ENCODE peak calls at places on chromosomes 16 and 17, in ten cellular contexts. Y is fibroblast of mammary gland; L is CD8-positive, alpha-beta memory T cell; P is iris pigment epithelial cell; A is anterior cingulate cortex; O is substantia nigra; C is NCI-H1930; W is HEK293T; G is stimulated activated CD8-positive, alpha-beta memory T cell treated with anti-CD3 and anti-CD28 coated beads, Interleukin-15, amount 100 ng/mL, for 24 hours; E is activated CD8-positive, alpha-beta memory T cell treated with anti-CD3 and anti-CD28 coated beads for 1 hour. M is an unnamed sample.

GRCh38 chr17:1179112-1179634 is 608 bp downstream of the ABR start:
- DNase-seq in Y (no peak), L (no peak), P (no peak), A (no peak), O (no peak), C (no peak), W (no peak), G (no peak), E (no peak), M (no peak)

GRCh38 chr17:73427198-73427597 is 115.4 kb upstream of the CDC42EP4 start:
- DNase-seq in Y (no peak), L (no peak), P (no peak), A (no peak), O (no peak), C (no peak), W (no peak), G (no peak), E (no peak), M (no peak)

GRCh38 chr16:62977876-62978275 is 941.6 kb upstream of the CDH8 start:
- DNase-seq in Y (no peak), L (no peak), P (no peak), A (no peak), O (no peak), C (no peak), W (no peak), G (no peak), E (no peak), M (no peak)

GRCh38 chr17:82242977-82243647 is 14.3 kb downstream of the SLC16A3 start:
- DNase-seq in Y (peak), L (no peak), P (peak), A (peak), O (peak), C (no peak), W (no peak), G (no peak), E (no peak), M (peak)

GRCh38 chr17:3207367-3207766 is at the start of gene OR1A1:
- DNase-seq in Y (no peak), L (no peak), P (no peak), A (no peak), O (no peak), C (no peak), W (no peak), G (no peak), E (no peak), M (no peak)

GRCh38 chr17:66952031-66952524 is 12.4 kb upstream of the CACNG4 start:
- DNase-seq in Y (no peak), L (no peak), P (peak), A (no peak), O (no peak), C (no peak), W (no peak), G (no peak), E (no peak), M (no peak)

GRCh38 chr16:86375370-86375769 is 135.0 kb upstream of the FOXF1 start:
- DNase-seq in Y (peak), L (no peak), P (peak), A (no peak), O (no peak), C (no peak), W (no peak), G (no peak), E (no peak), M (no peak)

GRCh38 chr16:8583199-8583598 is 7.1 kb downstream of the TMEM114 start:
- DNase-seq in Y (peak), L (no peak), P (peak), A (no peak), O (no peak), C (no peak), W (no peak), G (no peak), E (no peak), M (no peak)

GRCh38 chr17:64661731-64661980 is 451 bp downstream of the SMURF2 start:
- DNase-seq in Y (no peak), L (no peak), P (no peak), A (peak), O (peak), C (no peak), W (no peak), G (peak), E (no peak), M (no peak)

GRCh38 chr17:61285483-61286320 is 113.9 kb upstream of the TBX2 start:
- DNase-seq in Y (peak), L (no peak), P (peak), A (no peak), O (no peak), C (no peak), W (no peak), G (no peak), E (no peak), M (no peak)

GRCh38 chr17:7438050-7438614 is 1.2 kb upstream of the FGF11 start:
- DNase-seq in Y (no peak), L (peak), P (no peak), A (peak), O (peak), C (no peak), W (no peak), G (peak), E (no peak), M (peak)

GRCh38 chr16:23518435-23518891 is 8.2 kb upstream of the GGA2 start:
- DNase-seq in Y (no peak), L (no peak), P (peak), A (no peak), O (no peak), C (no peak), W (no peak), G (no peak), E (no peak), M (no peak)

GRCh38 chr17:1588781-1589585 is 26.4 kb upstream of the PITPNA start:
- DNase-seq in Y (peak), L (no peak), P (peak), A (no peak), O (no peak), C (no peak), W (no peak), G (no peak), E (no peak), M (no peak)

GRCh38 chr17:45740553-45741330 is 43.4 kb upstream of the CRHR1 start:
- DNase-seq in Y (peak), L (no peak), P (peak), A (peak), O (peak), C (peak), W (peak), G (no peak), E (no peak), M (peak)

GRCh38 chr17:19714542-19715411 is 1.6 kb downstream of the SLC47A2 start:
- DNase-seq in Y (no peak), L (no peak), P (no peak), A (no peak), O (no peak), C (no peak), W (no peak), G (no peak), E (no peak), M (no peak)

GRCh38 chr16:85711982-85712587 is 23.3 kb upstream of the GINS2 start:
- DNase-seq in Y (no peak), L (no peak), P (no peak), A (no peak), O (no peak), C (no peak), W (no peak), G (no peak), E (no peak), M (no peak)

GRCh38 chr17:36149296-36149820 is 27.1 kb downstream of the TBC1D3B start:
- DNase-seq in Y (peak), L (no peak), P (peak), A (no peak), O (no peak), C (no peak), W (peak), G (no peak), E (no peak), M (no peak)